ENCODE peak calls at places on chromosome 22, in eight cellular contexts. One of them, this sample, is unnamed.

GRCh38 chr22:43066844-43067385 is 22.3 kb downstream of the TTLL1 start:
- DNase-seq in AG04450: no peak
- DNase-seq in ovary: no peak
- DNase-seq in heart right ventricle: no peak
- DNase-seq in fibroblast of lung: peak; percentile 69
- DNase-seq in fibroblast of the aortic adventitia: peak; percentile 33
- DNase-seq in thoracic aorta: no peak
- DNase-seq in sigmoid colon: no peak
- DNase-seq in this sample: peak; percentile 34

GRCh38 chr22:36640106-36640672 is 63.4 kb downstream of the CACNG2 start:
- DNase-seq in thoracic aorta: no peak
- DNase-seq in heart right ventricle: no peak
- DNase-seq in fibroblast of the aortic adventitia: no peak
- DNase-seq in ovary: no peak
- DNase-seq in fibroblast of lung: no peak
- DNase-seq in sigmoid colon: no peak
- DNase-seq in AG04450: no peak
- DNase-seq in this sample: no peak

GRCh38 chr22:44956835-44957234 is 53.0 kb downstream of the PHF21B start:
- DNase-seq in ovary: no peak
- DNase-seq in heart right ventricle: no peak
- DNase-seq in AG04450: no peak
- DNase-seq in fibroblast of the aortic adventitia: no peak
- DNase-seq in sigmoid colon: no peak
- DNase-seq in thoracic aorta: no peak
- DNase-seq in fibroblast of lung: no peak
- DNase-seq in this sample: no peak

GRCh38 chr22:43852605-43853327 is 9.5 kb downstream of the SULT4A1 start:
- DNase-seq in thoracic aorta: no peak
- DNase-seq in heart right ventricle: no peak
- DNase-seq in fibroblast of lung: no peak
- DNase-seq in ovary: no peak
- DNase-seq in AG04450: no peak
- DNase-seq in fibroblast of the aortic adventitia: no peak
- DNase-seq in sigmoid colon: peak; percentile 62
- DNase-seq in this sample: no peak

GRCh38 chr22:37564111-37564711 is 3.9 kb downstream of the CDC42EP1 start:
- DNase-seq in thoracic aorta: no peak
- DNase-seq in ovary: no peak
- DNase-seq in fibroblast of the aortic adventitia: peak; percentile 57
- DNase-seq in heart right ventricle: no peak
- DNase-seq in fibroblast of lung: peak; percentile 81
- DNase-seq in AG04450: no peak
- DNase-seq in sigmoid colon: no peak
- DNase-seq in this sample: no peak

GRCh38 chr22:49992921-49993648 is 19.5 kb downstream of the IL17REL start:
- DNase-seq in thoracic aorta: peak; percentile 2
- DNase-seq in ovary: peak; percentile 25
- DNase-seq in AG04450: no peak
- DNase-seq in heart right ventricle: peak; percentile 73
- DNase-seq in sigmoid colon: peak; percentile 66
- DNase-seq in fibroblast of lung: peak; percentile 23
- DNase-seq in fibroblast of the aortic adventitia: peak; percentile 35
- DNase-seq in this sample: no peak

GRCh38 chr22:41578114-41578513 is 11.5 kb downstream of the PMM1 start:
- DNase-seq in thoracic aorta: no peak
- DNase-seq in fibroblast of the aortic adventitia: no peak
- DNase-seq in sigmoid colon: no peak
- DNase-seq in AG04450: no peak
- DNase-seq in heart right ventricle: no peak
- DNase-seq in ovary: peak; percentile 34
- DNase-seq in fibroblast of lung: no peak
- DNase-seq in this sample: no peak

GRCh38 chr22:41582694-41583093 is 6.9 kb downstream of the PMM1 start:
- DNase-seq in thoracic aorta: no peak
- DNase-seq in fibroblast of lung: no peak
- DNase-seq in AG04450: no peak
- DNase-seq in sigmoid colon: no peak
- DNase-seq in ovary: no peak
- DNase-seq in heart right ventricle: no peak
- DNase-seq in fibroblast of the aortic adventitia: no peak
- DNase-seq in this sample: no peak

GRCh38 chr22:41589260-41589600 is 410 bp downstream of the PMM1 start:
- DNase-seq in AG04450: no peak
- DNase-seq in thoracic aorta: no peak
- DNase-seq in sigmoid colon: peak; percentile 75
- DNase-seq in fibroblast of lung: peak; percentile 30
- DNase-seq in fibroblast of the aortic adventitia: no peak
- DNase-seq in heart right ventricle: no peak
- DNase-seq in ovary: no peak
- DNase-seq in this sample: no peak

GRCh38 chr22:43811777-43812148 is 342 bp downstream of the EFCAB6 start:
- DNase-seq in fibroblast of lung: peak; percentile 48
- DNase-seq in fibroblast of the aortic adventitia: peak; percentile 49
- DNase-seq in AG04450: no peak
- DNase-seq in ovary: peak; percentile 37
- DNase-seq in thoracic aorta: no peak
- DNase-seq in sigmoid colon: no peak
- DNase-seq in heart right ventricle: no peak
- DNase-seq in this sample: no peak

GRCh38 chr22:21450858-21451331 is 16.3 kb upstream of the TMEM191C start:
- DNase-seq in thoracic aorta: no peak
- DNase-seq in heart right ventricle: peak; percentile 9
- DNase-seq in sigmoid colon: peak; percentile 35
- DNase-seq in fibroblast of lung: no peak
- DNase-seq in fibroblast of the aortic adventitia: no peak
- DNase-seq in ovary: peak; percentile 15
- DNase-seq in AG04450: no peak
- DNase-seq in this sample: no peak

GRCh38 chr22:23215294-23216204 is 35.2 kb downstream of the BCR start:
- DNase-seq in ovary: no peak
- DNase-seq in fibroblast of the aortic adventitia: peak; percentile 48
- DNase-seq in fibroblast of lung: peak; percentile 57
- DNase-seq in AG04450: no peak
- DNase-seq in thoracic aorta: no peak
- DNase-seq in sigmoid colon: no peak
- DNase-seq in heart right ventricle: no peak
- DNase-seq in this sample: no peak

GRCh38 chr22:39287076-39287743 is 32.2 kb downstream of the RPL3 start:
- DNase-seq in ovary: no peak
- DNase-seq in fibroblast of the aortic adventitia: no peak
- DNase-seq in AG04450: no peak
- DNase-seq in heart right ventricle: no peak
- DNase-seq in fibroblast of lung: no peak
- DNase-seq in thoracic aorta: no peak
- DNase-seq in sigmoid colon: no peak
- DNase-seq in this sample: no peak

GRCh38 chr22:48907591-48907990 is 920.1 kb downstream of the BRD1 start:
- DNase-seq in AG04450: no peak
- DNase-seq in ovary: no peak
- DNase-seq in fibroblast of the aortic adventitia: no peak
- DNase-seq in thoracic aorta: no peak
- DNase-seq in sigmoid colon: peak; percentile 59
- DNase-seq in heart right ventricle: no peak
- DNase-seq in fibroblast of lung: no peak
- DNase-seq in this sample: no peak

GRCh38 chr22:38419121-38419863 is 35.7 kb downstream of the KCNJ4 start:
- DNase-seq in heart right ventricle: no peak
- DNase-seq in fibroblast of lung: no peak
- DNase-seq in fibroblast of the aortic adventitia: no peak
- DNase-seq in AG04450: no peak
- DNase-seq in ovary: no peak
- DNase-seq in thoracic aorta: no peak
- DNase-seq in sigmoid colon: no peak
- DNase-seq in this sample: no peak

GRCh38 chr22:21832291-21833290 is 34.9 kb downstream of the MAPK1 start:
- DNase-seq in fibroblast of the aortic adventitia: peak; percentile 44
- DNase-seq in sigmoid colon: no peak
- DNase-seq in fibroblast of lung: no peak
- DNase-seq in ovary: no peak
- DNase-seq in thoracic aorta: no peak
- DNase-seq in AG04450: no peak
- DNase-seq in heart right ventricle: no peak
- DNase-seq in this sample: no peak

GRCh38 chr22:43555561-43556515 is 144.0 kb downstream of the MPPED1 start:
- DNase-seq in AG04450: no peak
- DNase-seq in heart right ventricle: no peak
- DNase-seq in fibroblast of the aortic adventitia: no peak
- DNase-seq in fibroblast of lung: no peak
- DNase-seq in ovary: no peak
- DNase-seq in sigmoid colon: peak; percentile 32
- DNase-seq in thoracic aorta: no peak
- DNase-seq in this sample: no peak

GRCh38 chr22:20194681-20195593 is 44.1 kb upstream of the CCDC188 start:
- DNase-seq in ovary: no peak
- DNase-seq in heart right ventricle: no peak
- DNase-seq in thoracic aorta: no peak
- DNase-seq in AG04450: no peak
- DNase-seq in sigmoid colon: no peak
- DNase-seq in fibroblast of the aortic adventitia: no peak
- DNase-seq in fibroblast of lung: no peak
- DNase-seq in this sample: no peak
- TF ChIP-seq CTCF in ovary: no peak
- TF ChIP-seq CTCF in heart right ventricle: no peak
- TF ChIP-seq CTCF in thoracic aorta: no peak
- TF ChIP-seq CTCF in AG04450: no peak
- TF ChIP-seq CTCF in sigmoid colon: no peak
- TF ChIP-seq CTCF in fibroblast of the aortic adventitia: no peak
- TF ChIP-seq CTCF in fibroblast of lung: no peak
- TF ChIP-seq CTCF in this sample: no peak

GRCh38 chr22:29352778-29353177 is 35.6 kb downstream of the AP1B1 start:
- DNase-seq in fibroblast of the aortic adventitia: no peak
- DNase-seq in fibroblast of lung: no peak
- DNase-seq in ovary: no peak
- DNase-seq in AG04450: no peak
- DNase-seq in thoracic aorta: no peak
- DNase-seq in sigmoid colon: no peak
- DNase-seq in heart right ventricle: no peak
- DNase-seq in this sample: no peak
- H3K4me3 ChIP-seq in fibroblast of the aortic adventitia: no peak overlapping the region
- H3K4me3 ChIP-seq in fibroblast of lung: no peak overlapping the region
- H3K4me3 ChIP-seq in ovary: no peak overlapping the region
- H3K4me3 ChIP-seq in AG04450: no peak overlapping the region
- H3K4me3 ChIP-seq in thoracic aorta: no peak overlapping the region
- H3K4me3 ChIP-seq in sigmoid colon: no peak overlapping the region
- H3K4me3 ChIP-seq in heart right ventricle: no peak overlapping the region
- H3K4me3 ChIP-seq in this sample: no peak overlapping the region

GRCh38 chr22:46537221-46537945 is at the start of gene CELSR1:
- DNase-seq in fibroblast of the aortic adventitia: peak; percentile 13
- DNase-seq in AG04450: no peak
- DNase-seq in fibroblast of lung: peak; percentile 67
- DNase-seq in sigmoid colon: no peak
- DNase-seq in thoracic aorta: no peak
- DNase-seq in ovary: peak; percentile 34
- DNase-seq in heart right ventricle: no peak
- DNase-seq in this sample: no peak

GRCh38 chr22:46536559-46537220 is 730 bp downstream of the CELSR1 start:
- DNase-seq in ovary: no peak
- DNase-seq in AG04450: no peak
- DNase-seq in sigmoid colon: no peak
- DNase-seq in fibroblast of the aortic adventitia: no peak
- DNase-seq in thoracic aorta: no peak
- DNase-seq in fibroblast of lung: no peak
- DNase-seq in heart right ventricle: no peak
- DNase-seq in this sample: no peak

GRCh38 chr22:46539169-46539568 is 1.7 kb upstream of the CELSR1 start:
- DNase-seq in heart right ventricle: no peak
- DNase-seq in fibroblast of lung: no peak
- DNase-seq in ovary: no peak
- DNase-seq in sigmoid colon: no peak
- DNase-seq in fibroblast of the aortic adventitia: no peak
- DNase-seq in thoracic aorta: no peak
- DNase-seq in AG04450: no peak
- DNase-seq in this sample: no peak

GRCh38 chr22:46537946-46538815 is 761 bp upstream of the CELSR1 start:
- DNase-seq in fibroblast of lung: peak; percentile 65
- DNase-seq in fibroblast of the aortic adventitia: peak; percentile 52
- DNase-seq in thoracic aorta: no peak
- DNase-seq in AG04450: no peak
- DNase-seq in heart right ventricle: no peak
- DNase-seq in ovary: no peak
- DNase-seq in sigmoid colon: no peak
- DNase-seq in this sample: no peak

GRCh38 chr22:46538816-46539163 is 1.4 kb upstream of the CELSR1 start:
- DNase-seq in ovary: no peak
- DNase-seq in AG04450: no peak
- DNase-seq in heart right ventricle: no peak
- DNase-seq in fibroblast of the aortic adventitia: peak; percentile 55
- DNase-seq in fibroblast of lung: peak; percentile 71
- DNase-seq in sigmoid colon: no peak
- DNase-seq in thoracic aorta: no peak
- DNase-seq in this sample: no peak
- TF ChIP-seq CTCF in ovary: no peak
- TF ChIP-seq CTCF in AG04450: no peak
- TF ChIP-seq CTCF in heart right ventricle: no peak
- TF ChIP-seq CTCF in fibroblast of the aortic adventitia: no peak
- TF ChIP-seq CTCF in fibroblast of lung: no peak
- TF ChIP-seq CTCF in sigmoid colon: no peak
- TF ChIP-seq CTCF in thoracic aorta: no peak
- TF ChIP-seq CTCF in this sample: no peak

GRCh38 chr22:24428751-24429410 is 1.5 kb downstream of the ADORA2A start:
- DNase-seq in heart right ventricle: peak; percentile 13
- DNase-seq in ovary: no peak
- DNase-seq in thoracic aorta: no peak
- DNase-seq in sigmoid colon: no peak
- DNase-seq in AG04450: no peak
- DNase-seq in fibroblast of lung: no peak
- DNase-seq in fibroblast of the aortic adventitia: no peak
- DNase-seq in this sample: no peak

GRCh38 chr22:24429411-24430365 is 2.3 kb downstream of the ADORA2A start:
- DNase-seq in AG04450: no peak
- DNase-seq in heart right ventricle: peak; percentile 69
- DNase-seq in fibroblast of lung: peak; percentile 43
- DNase-seq in sigmoid colon: peak; percentile 86
- DNase-seq in fibroblast of the aortic adventitia: peak; percentile 39
- DNase-seq in thoracic aorta: no peak
- DNase-seq in ovary: no peak
- DNase-seq in this sample: no peak

GRCh38 chr22:24432059-24432853 is 4.9 kb downstream of the ADORA2A start:
- DNase-seq in fibroblast of the aortic adventitia: peak; percentile 83
- DNase-seq in AG04450: no peak
- DNase-seq in thoracic aorta: no peak
- DNase-seq in sigmoid colon: peak; percentile 87
- DNase-seq in fibroblast of lung: peak; percentile 71
- DNase-seq in ovary: peak; percentile 71
- DNase-seq in heart right ventricle: peak; percentile 84
- DNase-seq in this sample: no peak

GRCh38 chr22:24431309-24432034 is 4.1 kb downstream of the ADORA2A start:
- DNase-seq in fibroblast of lung: no peak
- DNase-seq in sigmoid colon: peak; percentile 50
- DNase-seq in AG04450: no peak
- DNase-seq in ovary: no peak
- DNase-seq in thoracic aorta: no peak
- DNase-seq in heart right ventricle: no peak
- DNase-seq in fibroblast of the aortic adventitia: no peak
- DNase-seq in this sample: no peak

GRCh38 chr22:24430431-24431308 is 3.3 kb downstream of the ADORA2A start:
- DNase-seq in sigmoid colon: peak; percentile 64
- DNase-seq in fibroblast of lung: no peak
- DNase-seq in fibroblast of the aortic adventitia: no peak
- DNase-seq in heart right ventricle: peak; percentile 15
- DNase-seq in ovary: no peak
- DNase-seq in AG04450: no peak
- DNase-seq in thoracic aorta: no peak
- DNase-seq in this sample: no peak
- H3K4me3 ChIP-seq in sigmoid colon: no peak overlapping the region
- H3K4me3 ChIP-seq in fibroblast of lung: no peak overlapping the region
- H3K4me3 ChIP-seq in fibroblast of the aortic adventitia: no peak overlapping the region
- H3K4me3 ChIP-seq in heart right ventricle: no peak overlapping the region
- H3K4me3 ChIP-seq in ovary: no peak overlapping the region
- H3K4me3 ChIP-seq in AG04450: no peak overlapping the region
- H3K4me3 ChIP-seq in thoracic aorta: no peak overlapping the region
- H3K4me3 ChIP-seq in this sample: no peak overlapping the region

This sample was measured in AG04449.